ENCODE peak calls at places on chromosomes 4 and X, in nine cellular contexts. J is stomach, G is NB4, Y is Peyer's patch, U is uterus, O is tibial nerve, T is transverse colon, V is lower leg skin, N is A549. H is an unnamed sample.

GRCh38 chr4:52107745-52108144 is 56.6 kb downstream of the SPATA18 start:
- DNase-seq in U (no peak), J (no peak), G (peak), Y (no peak), V (no peak), T (no peak), N (no peak), O (no peak), H (no peak)

GRCh38 chr4:126395661-126396060 is 1080.9 kb downstream of the FAT4 start:
- DNase-seq in N (peak), U (no peak), T (no peak), Y (no peak), O (no peak), V (no peak), G (no peak), J (no peak), H (no peak)

GRCh38 chrX:119343856-119344255 is 55.3 kb upstream of the SLC25A43 start:
- DNase-seq in N (peak), U (no peak), J (no peak), T (peak), V (no peak), G (no peak), Y (no peak), O (no peak), H (no peak)

GRCh38 chrX:25059273-25059672 is 43.5 kb upstream of the ARX start:
- DNase-seq in O (no peak), G (no peak), U (no peak), J (no peak), T (no peak), N (no peak), Y (no peak), V (no peak), H (no peak)

GRCh38 chrX:105882581-105883275 is 60.4 kb downstream of the NRK start:
- DNase-seq in V (no peak), O (no peak), G (no peak), J (no peak), T (no peak), Y (no peak), U (no peak), N (no peak), H (peak)

GRCh38 chr4:77040856-77041576 is 34.8 kb downstream of the CCNI start:
- DNase-seq in V (no peak), T (no peak), J (no peak), G (peak), Y (no peak), N (no peak), O (no peak), U (no peak), H (no peak)

GRCh38 chr4:40719008-40719623 is 30.6 kb upstream of the NSUN7 start:
- DNase-seq in T (no peak), V (no peak), O (no peak), N (peak), Y (no peak), G (peak), J (no peak), U (no peak), H (no peak)

GRCh38 chrX:74536142-74537010 is 78.0 kb downstream of the RLIM start:
- DNase-seq in G (peak), N (no peak), O (peak), U (peak), J (peak), Y (peak), V (peak), T (peak), H (peak)

GRCh38 chrX:3522016-3522690 is 175.7 kb upstream of the MXRA5 start:
- DNase-seq in Y (no peak), T (no peak), U (no peak), G (no peak), V (no peak), N (no peak), J (no peak), O (no peak), H (no peak)

GRCh38 chr4:7865533-7865932 is 74.1 kb downstream of the AFAP1 start:
- DNase-seq in Y (no peak), U (no peak), T (no peak), J (no peak), G (no peak), V (no peak), N (no peak), O (no peak), H (no peak)

GRCh38 chr4:79856196-79856595 is 216.8 kb downstream of the ANTXR2 start:
- DNase-seq in U (no peak), O (no peak), T (no peak), G (no peak), N (no peak), J (no peak), Y (no peak), V (no peak), H (no peak)

GRCh38 chrX:30312858-30313257 is 3.7 kb upstream of the NR0B1 start:
- DNase-seq in U (no peak), Y (no peak), O (no peak), V (no peak), T (no peak), N (no peak), J (no peak), G (no peak), H (no peak)

GRCh38 chr4:123305746-123306145 is 90.8 kb upstream of the SPRY1 start:
- DNase-seq in N (no peak), Y (no peak), U (no peak), J (no peak), V (no peak), T (no peak), G (no peak), O (no peak), H (no peak)

GRCh38 chr4:1302159-1302558 is 12.5 kb downstream of the MAEA start:
- DNase-seq in G (no peak), J (no peak), U (no peak), V (no peak), N (no peak), T (no peak), O (no peak), Y (no peak), H (no peak)

GRCh38 chr4:85968945-85969830 is 390.7 kb downstream of the MAPK10 start:
- DNase-seq in O (no peak), Y (no peak), J (no peak), N (peak), T (no peak), V (no peak), G (peak), U (no peak), H (no peak)

GRCh38 chr4:22897520-22898108 is 204.9 kb downstream of the GBA3 start:
- DNase-seq in U (no peak), G (peak), O (no peak), V (no peak), N (peak), Y (no peak), J (peak), T (peak), H (no peak)

GRCh38 chrX:95346854-95347253 is 1337.8 kb upstream of the DIAPH2 start:
- DNase-seq in V (no peak), G (peak), T (no peak), O (no peak), N (peak), J (no peak), Y (no peak), U (no peak), H (no peak)

GRCh38 chr4:121842862-121843261 is 19.2 kb upstream of the CCNA2 start:
- DNase-seq in V (no peak), U (no peak), G (no peak), O (no peak), J (no peak), Y (no peak), T (no peak), N (no peak), H (no peak)

GRCh38 chr4:113270520-113271319 is 221.3 kb downstream of the ANK2 start:
- DNase-seq in T (no peak), G (no peak), U (no peak), N (no peak), O (no peak), Y (no peak), J (no peak), V (no peak), H (no peak)

GRCh38 chr4:175776217-175776616 is 35.8 kb downstream of the GPM6A start:
- DNase-seq in J (no peak), V (no peak), G (no peak), Y (no peak), N (no peak), T (no peak), O (no peak), U (no peak), H (no peak)

GRCh38 chr4:14157262-14157661 is 529.7 kb upstream of the BOD1L1 start:
- DNase-seq in T (no peak), N (no peak), J (no peak), U (no peak), V (no peak), Y (no peak), G (no peak), O (no peak), H (no peak)

GRCh38 chr4:178415925-178416324 is 973.7 kb upstream of the AGA start:
- DNase-seq in Y (no peak), G (no peak), J (no peak), O (no peak), U (no peak), N (no peak), V (no peak), T (no peak), H (no peak)

GRCh38 chr4:172842759-172843158 is 325.9 kb upstream of the GALNT7 start:
- DNase-seq in U (no peak), O (no peak), T (no peak), J (no peak), G (no peak), V (no peak), Y (no peak), N (no peak), H (no peak)

DNA sequence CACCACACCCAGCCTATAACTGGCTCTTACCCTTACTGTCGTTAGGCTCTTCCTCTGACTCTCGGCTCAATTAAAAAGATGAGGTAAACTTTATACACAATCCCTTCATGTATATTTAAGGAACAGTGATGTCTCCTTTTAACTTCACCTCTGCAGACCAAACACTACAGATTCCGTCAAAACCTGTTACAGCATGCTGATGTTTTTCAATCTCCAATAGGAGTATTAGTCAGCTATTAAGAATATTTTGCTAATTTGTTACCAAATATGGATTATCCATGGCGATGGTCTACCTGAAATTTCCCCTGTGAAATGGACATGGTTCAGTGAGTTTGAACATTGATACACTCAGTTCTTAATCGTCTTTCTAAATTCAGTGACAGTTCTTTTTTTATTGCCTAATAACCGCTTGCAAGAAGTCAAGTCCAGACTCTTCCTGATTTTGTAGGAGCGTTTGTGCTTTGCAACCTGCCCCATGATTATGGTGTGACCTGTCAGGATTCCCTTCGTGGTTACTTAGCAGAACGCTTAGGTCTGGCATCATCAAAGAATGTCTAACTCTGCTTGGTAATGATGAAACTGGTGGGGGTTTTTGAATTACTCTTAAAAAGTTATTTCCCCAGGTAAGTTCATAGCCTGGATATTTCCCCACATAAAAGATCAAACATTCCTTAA is 72.2 kb upstream of the STOX2 start:
- DNase-seq in V (no peak), O (no peak), N (no peak), Y (no peak), G (no peak), T (no peak), U (no peak), J (no peak), H (no peak)
- TF ChIP-seq CTCF in V (no peak), O (no peak), N (no peak), Y (no peak), G (no peak), T (no peak), U (no peak), J (no peak), H (no peak)

GRCh38 chrX:35442421-35442820 is 355.7 kb upstream of the MAGEB16 start:
- DNase-seq in Y (no peak), N (no peak), G (no peak), V (no peak), T (no peak), J (no peak), O (no peak), U (no peak), H (no peak)

GRCh38 chrX:35439042-35439639 is 359.0 kb upstream of the MAGEB16 start:
- DNase-seq in U (no peak), V (no peak), T (no peak), Y (no peak), N (no peak), G (no peak), J (no peak), O (no peak), H (no peak)

GRCh38 chrX:35439692-35440091 is 358.4 kb upstream of the MAGEB16 start:
- DNase-seq in G (no peak), J (no peak), U (no peak), V (no peak), N (peak), T (no peak), Y (no peak), O (no peak), H (no peak)
- TF ChIP-seq POLR2A in G (no peak), J (no peak), U (no peak), V (no peak), N (no peak), T (no peak), Y (no peak), O (no peak), H (no peak)

DNA sequence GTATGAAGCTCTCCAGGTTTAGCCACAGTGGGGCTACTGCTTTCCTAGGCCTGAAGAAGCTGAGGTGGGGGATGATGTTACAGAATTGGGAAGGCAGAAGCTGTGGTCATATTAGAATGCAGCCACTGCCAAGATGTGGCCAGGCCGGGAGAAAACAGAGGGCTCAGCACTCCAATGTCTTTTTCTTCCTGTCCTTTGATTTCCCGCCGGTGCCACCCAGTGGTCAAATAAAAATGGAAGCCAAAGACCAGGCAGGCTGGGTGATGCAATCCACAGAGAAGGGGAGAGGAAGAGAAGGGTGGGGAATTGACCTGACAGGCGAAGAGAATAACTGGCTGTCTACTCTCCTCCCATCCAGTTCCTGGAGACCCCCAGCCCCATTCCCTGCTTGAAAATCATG is 94.9 kb upstream of the SHISA3 start:
- DNase-seq in O (no peak), Y (no peak), N (peak), T (no peak), U (no peak), J (peak), G (peak), V (no peak), H (no peak)
- TF ChIP-seq CTCF in O (no peak), Y (no peak), N (no peak), T (no peak), U (no peak), J (no peak), G (peak), V (no peak), H (no peak)

GRCh38 chr4:190014771-190015537 is 12.1 kb downstream of the FRG2 start:
- DNase-seq in N (no peak), V (no peak), G (no peak), O (no peak), J (no peak), U (no peak), T (no peak), Y (no peak), H (no peak)

GRCh38 chr4:190018201-190018920 is 8.7 kb downstream of the FRG2 start:
- DNase-seq in N (no peak), T (no peak), G (no peak), U (no peak), Y (no peak), V (no peak), O (no peak), J (no peak), H (no peak)

GRCh38 chr4:190017357-190018200 is 9.5 kb downstream of the FRG2 start:
- DNase-seq in U (no peak), O (no peak), J (no peak), Y (no peak), N (no peak), G (no peak), V (no peak), T (no peak), H (no peak)

GRCh38 chr4:190016369-190017289 is 10.4 kb downstream of the FRG2 start:
- DNase-seq in N (no peak), V (no peak), T (no peak), J (no peak), G (no peak), U (no peak), O (no peak), Y (no peak), H (no peak)

GRCh38 chr4:190015538-190016368 is 11.3 kb downstream of the FRG2 start:
- DNase-seq in T (no peak), Y (no peak), N (no peak), G (no peak), V (no peak), J (no peak), O (no peak), U (no peak), H (no peak)
- TF ChIP-seq POLR2A in T (no peak), Y (no peak), N (no peak), G (no peak), V (no peak), J (no peak), O (no peak), U (no peak), H (no peak)

GRCh38 chr4:154416183-154416543 is 75.4 kb downstream of the DCHS2 start:
- DNase-seq in N (peak), Y (no peak), G (no peak), J (no peak), V (no peak), U (peak), O (no peak), T (peak), H (peak)
- TF ChIP-seq CTCF in N (peak), Y (no peak), G (no peak), J (no peak), V (no peak), U (no peak), O (no peak), T (no peak), H (no peak)

GRCh38 chrX:107576841-107577240 is 51.5 kb upstream of the PRPS1 start:
- DNase-seq in J (no peak), N (no peak), O (no peak), G (no peak), Y (no peak), V (no peak), U (no peak), T (no peak), H (no peak)
- TF ChIP-seq POLR2A in J (no peak), N (no peak), O (no peak), G (no peak), Y (no peak), V (no peak), U (no peak), T (no peak), H (no peak)

GRCh38 chr4:4526401-4526800 is 15.4 kb downstream of the STX18 start:
- DNase-seq in N (no peak), U (no peak), V (no peak), J (no peak), T (no peak), O (no peak), G (no peak), Y (no peak), H (no peak)

GRCh38 chr4:4519296-4519898 is 22.5 kb downstream of the STX18 start:
- DNase-seq in O (no peak), J (no peak), V (no peak), G (peak), Y (no peak), U (no peak), N (peak), T (no peak), H (no peak)

GRCh38 chr4:4521767-4522166 is 20.1 kb downstream of the STX18 start:
- DNase-seq in V (no peak), G (no peak), O (no peak), J (no peak), Y (no peak), U (no peak), N (no peak), T (no peak), H (no peak)

GRCh38 chr4:4521069-4521468 is 20.8 kb downstream of the STX18 start:
- DNase-seq in J (no peak), G (no peak), U (no peak), N (no peak), O (no peak), Y (no peak), T (no peak), V (no peak), H (no peak)

DNA sequence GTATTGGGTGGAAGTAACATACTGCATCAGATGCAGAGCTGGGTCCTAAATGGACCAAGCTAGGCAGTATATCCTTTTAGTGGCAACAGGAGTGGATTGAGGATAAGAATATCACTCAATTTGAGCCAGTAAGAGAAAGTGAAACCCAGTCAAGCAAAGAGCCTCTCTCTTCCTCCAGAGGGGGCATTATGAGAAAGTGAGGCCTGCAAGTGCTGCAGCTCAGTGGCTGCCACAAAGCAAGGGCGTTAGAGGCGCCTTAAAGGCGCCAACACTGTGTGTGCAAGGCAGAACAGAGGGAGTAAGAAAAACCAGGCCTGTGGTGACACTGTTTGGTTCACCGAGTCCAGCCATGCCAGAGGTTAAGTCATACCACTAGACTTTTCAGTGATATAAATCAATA is 17.5 kb downstream of the STX18 start:
- DNase-seq in Y (no peak), G (peak), N (no peak), O (no peak), U (no peak), T (no peak), V (no peak), J (no peak), H (no peak)
- TF ChIP-seq CTCF in Y (no peak), G (no peak), N (no peak), O (peak), U (no peak), T (no peak), V (no peak), J (peak), H (no peak)

H was measured in ovary.